ENCODE peak calls at places on chromosome 7, in nine cellular contexts. M is effector memory CD4-positive, alpha-beta T cell; R is spleen; N is NCI-H1105 treated with DMSO at 0.1 percent for 48 hours; Q is HCT116; D is uterus; F is lung microvascular endothelial cell; I is SK-N-DZ; P is hippocampal formation. X is an unnamed sample.

GRCh38 chr7:47571355-47572100 is 10.4 kb downstream of the TNS3 start:
- DNase-seq in Q (no peak), N (peak; percentile 32), M (no peak), R (peak; percentile 92), D (peak; percentile 71), P (no peak), I (no peak), F (peak; percentile 87), X (peak; percentile 91)

GRCh38 chr7:150931199-150931869 is 46.8 kb downstream of the KCNH2 start:
- DNase-seq in R (no peak), I (peak; percentile 49), M (no peak), D (no peak), F (no peak), N (peak; percentile 28), P (no peak), Q (no peak), X (no peak)

GRCh38 chr7:55546826-55547225 is 25.5 kb downstream of the VOPP1 start:
- DNase-seq in I (no peak), Q (peak; percentile 51), R (no peak), M (no peak), D (peak; percentile 41), F (peak; percentile 76), P (no peak), N (peak; percentile 48), X (no peak)

GRCh38 chr7:55345292-55345691 is 19.8 kb upstream of the LANCL2 start:
- DNase-seq in I (no peak), D (no peak), N (no peak), R (no peak), M (no peak), F (no peak), Q (no peak), P (no peak), X (no peak)

GRCh38 chr7:3107889-3108570 is 64.4 kb upstream of the CARD11 start:
- DNase-seq in Q (no peak), P (no peak), I (no peak), N (no peak), F (no peak), R (no peak), M (no peak), D (no peak), X (no peak)

GRCh38 chr7:33853361-33854062 is 51.8 kb upstream of the BMPER start:
- DNase-seq in R (no peak), N (no peak), I (no peak), M (no peak), Q (no peak), D (no peak), F (no peak), P (no peak), X (no peak)

GRCh38 chr7:4602905-4603842 is 78.9 kb upstream of the FOXK1 start:
- DNase-seq in N (no peak), R (no peak), I (no peak), F (no peak), P (no peak), D (no peak), Q (no peak), M (no peak), X (no peak)

GRCh38 chr7:102836206-102836938 is 76.4 kb upstream of the LRRC17 start:
- DNase-seq in M (no peak), R (no peak), F (no peak), D (no peak), N (no peak), I (no peak), P (no peak), Q (peak; percentile 24), X (peak; percentile 66)

GRCh38 chr7:149880871-149881301 is 7.1 kb downstream of the ATP6V0E2 start:
- DNase-seq in N (no peak), R (no peak), M (no peak), P (peak; percentile 74), Q (no peak), F (no peak), D (peak; percentile 63), I (no peak), X (no peak)

GRCh38 chr7:134290286-134290685 is 26.4 kb downstream of the SLC35B4 start:
- DNase-seq in M (no peak), P (no peak), D (no peak), F (no peak), I (no peak), R (no peak), Q (no peak), N (no peak), X (no peak)

GRCh38 chr7:22572937-22573336 is 72.9 kb upstream of the STEAP1B start:
- DNase-seq in N (no peak), P (no peak), F (no peak), Q (no peak), D (no peak), R (no peak), M (no peak), I (no peak), X (no peak)

GRCh38 chr7:80259-81236 is 111.8 kb upstream of the FAM20C start:
- DNase-seq in Q (no peak), P (no peak), D (peak; percentile 11), M (no peak), N (no peak), I (no peak), F (no peak), R (peak; percentile 67), X (no peak)

X was measured in dermis microvascular lymphatic vessel endothelial cell.